ENCODE peak calls at places on chromosome 17, in five cellular contexts. One of them, this sample, is unnamed.

GRCh38 chr17:59427425-59427921 is 96.0 kb downstream of the YPEL2 start:
- DNase-seq in SK-N-SH: no peak
- DNase-seq in K562: no peak
- DNase-seq in GM12878: no peak
- DNase-seq in HepG2: no peak
- DNase-seq in this sample: no peak

GRCh38 chr17:77471984-77472836 is 331.4 kb downstream of the SEC14L1 start:
- DNase-seq in SK-N-SH: peak
- DNase-seq in K562: peak
- DNase-seq in GM12878: no peak
- DNase-seq in HepG2: no peak
- DNase-seq in this sample: peak

GRCh38 chr17:9684955-9685621 is 39.8 kb downstream of the USP43 start:
- DNase-seq in SK-N-SH: no peak
- DNase-seq in K562: no peak
- DNase-seq in GM12878: no peak
- DNase-seq in HepG2: peak
- DNase-seq in this sample: no peak

GRCh38 chr17:63331301-63331700 is 114.8 kb downstream of the CYB561 start:
- DNase-seq in SK-N-SH: no peak
- DNase-seq in K562: no peak
- DNase-seq in GM12878: no peak
- DNase-seq in HepG2: no peak
- DNase-seq in this sample: no peak

GRCh38 chr17:28717578-28718316 is at the start of gene RAB34:
- DNase-seq in SK-N-SH: no peak
- DNase-seq in K562: no peak
- DNase-seq in GM12878: no peak
- DNase-seq in HepG2: no peak
- DNase-seq in this sample: peak

GRCh38 chr17:60305141-60305540 is 86.8 kb downstream of the USP32 start:
- DNase-seq in SK-N-SH: no peak
- DNase-seq in K562: peak
- DNase-seq in GM12878: peak
- DNase-seq in HepG2: peak
- DNase-seq in this sample: no peak

GRCh38 chr17:32536736-32537646 is 50.2 kb downstream of the CDK5R1 start:
- DNase-seq in SK-N-SH: no peak
- DNase-seq in K562: peak
- DNase-seq in GM12878: no peak
- DNase-seq in HepG2: no peak
- DNase-seq in this sample: no peak

GRCh38 chr17:45877467-45877866 is 16.9 kb upstream of the MAPT start:
- DNase-seq in SK-N-SH: no peak
- DNase-seq in K562: no peak
- DNase-seq in GM12878: no peak
- DNase-seq in HepG2: no peak
- DNase-seq in this sample: no peak

GRCh38 chr17:39200957-39201510 is 951 bp downstream of the RPL19 start:
- DNase-seq in SK-N-SH: no peak
- DNase-seq in K562: peak
- DNase-seq in GM12878: no peak
- DNase-seq in HepG2: no peak
- DNase-seq in this sample: no peak

GRCh38 chr17:42759982-42760651 is 910 bp upstream of the RAMP2 start:
- DNase-seq in SK-N-SH: no peak
- DNase-seq in K562: no peak
- DNase-seq in GM12878: no peak
- DNase-seq in HepG2: no peak
- DNase-seq in this sample: no peak

GRCh38 chr17:63701477-63702222 is 1.7 kb upstream of the LIMD2 start:
- DNase-seq in SK-N-SH: no peak
- DNase-seq in K562: peak
- DNase-seq in GM12878: no peak
- DNase-seq in HepG2: no peak
- DNase-seq in this sample: no peak

GRCh38 chr17:58822148-58823050 is 66.7 kb downstream of the PPM1E start:
- DNase-seq in SK-N-SH: peak
- DNase-seq in K562: no peak
- DNase-seq in GM12878: no peak
- DNase-seq in HepG2: no peak
- DNase-seq in this sample: no peak

GRCh38 chr17:47924785-47925676 is 16.3 kb upstream of the PNPO start:
- DNase-seq in SK-N-SH: no peak
- DNase-seq in K562: no peak
- DNase-seq in GM12878: no peak
- DNase-seq in HepG2: no peak
- DNase-seq in this sample: no peak

GRCh38 chr17:44781553-44782348 is 23.0 kb downstream of the ADAM11 start:
- DNase-seq in SK-N-SH: peak
- DNase-seq in K562: no peak
- DNase-seq in GM12878: no peak
- DNase-seq in HepG2: no peak
- DNase-seq in this sample: no peak

GRCh38 chr17:82893779-82894178 is 54.0 kb upstream of the ZNF750 start:
- DNase-seq in SK-N-SH: no peak
- DNase-seq in K562: no peak
- DNase-seq in GM12878: no peak
- DNase-seq in HepG2: no peak
- DNase-seq in this sample: no peak

GRCh38 chr17:53792451-53792850 is 30.3 kb upstream of the KIF2B start:
- DNase-seq in SK-N-SH: no peak
- DNase-seq in K562: no peak
- DNase-seq in GM12878: no peak
- DNase-seq in HepG2: no peak
- DNase-seq in this sample: no peak

GRCh38 chr17:3039748-3040147 is 23.7 kb downstream of the OR1D5 start:
- DNase-seq in SK-N-SH: no peak
- DNase-seq in K562: no peak
- DNase-seq in GM12878: no peak
- DNase-seq in HepG2: no peak
- DNase-seq in this sample: no peak

GRCh38 chr17:69654981-69655581 is 240.6 kb downstream of the MAP2K6 start:
- DNase-seq in SK-N-SH: no peak
- DNase-seq in K562: no peak
- DNase-seq in GM12878: no peak
- DNase-seq in HepG2: no peak
- DNase-seq in this sample: peak

GRCh38 chr17:73156887-73157870 is 7.6 kb upstream of the SSTR2 start:
- DNase-seq in SK-N-SH: peak
- DNase-seq in K562: no peak
- DNase-seq in GM12878: peak
- DNase-seq in HepG2: no peak
- DNase-seq in this sample: no peak

GRCh38 chr17:43701318-43701743 is 39.6 kb upstream of the MEOX1 start:
- DNase-seq in SK-N-SH: no peak
- DNase-seq in K562: no peak
- DNase-seq in GM12878: peak
- DNase-seq in HepG2: no peak
- DNase-seq in this sample: no peak

GRCh38 chr17:39094607-39095308 is 56.7 kb downstream of the PLXDC1 start:
- DNase-seq in SK-N-SH: no peak
- DNase-seq in K562: no peak
- DNase-seq in GM12878: no peak
- DNase-seq in HepG2: no peak
- DNase-seq in this sample: no peak

GRCh38 chr17:27323538-27324212 is 29.8 kb downstream of the WSB1 start:
- DNase-seq in SK-N-SH: no peak
- DNase-seq in K562: peak
- DNase-seq in GM12878: no peak
- DNase-seq in HepG2: peak
- DNase-seq in this sample: no peak

GRCh38 chr17:13415877-13416416 is 185.8 kb downstream of the HS3ST3A1 start:
- DNase-seq in SK-N-SH: peak
- DNase-seq in K562: peak
- DNase-seq in GM12878: no peak
- DNase-seq in HepG2: peak
- DNase-seq in this sample: peak

GRCh38 chr17:32933881-32934280 is 5.9 kb downstream of the TMEM98 start:
- DNase-seq in SK-N-SH: no peak
- DNase-seq in K562: no peak
- DNase-seq in GM12878: no peak
- DNase-seq in HepG2: no peak
- DNase-seq in this sample: no peak

GRCh38 chr17:2247005-2247404 is 56.6 kb downstream of the SMG6 start:
- DNase-seq in SK-N-SH: no peak
- DNase-seq in K562: no peak
- DNase-seq in GM12878: no peak
- DNase-seq in HepG2: no peak
- DNase-seq in this sample: no peak

GRCh38 chr17:8935194-8935593 is 30.3 kb downstream of the PIK3R5 start:
- DNase-seq in SK-N-SH: no peak
- DNase-seq in K562: no peak
- DNase-seq in GM12878: no peak
- DNase-seq in HepG2: no peak
- DNase-seq in this sample: no peak

GRCh38 chr17:29628619-29629018 is 5.9 kb upstream of the CORO6 start:
- DNase-seq in SK-N-SH: no peak
- DNase-seq in K562: no peak
- DNase-seq in GM12878: no peak
- DNase-seq in HepG2: no peak
- DNase-seq in this sample: no peak

GRCh38 chr17:63113167-63113566 is 147.1 kb downstream of the TANC2 start:
- DNase-seq in SK-N-SH: no peak
- DNase-seq in K562: peak
- DNase-seq in GM12878: no peak
- DNase-seq in HepG2: peak
- DNase-seq in this sample: no peak

GRCh38 chr17:31467502-31468256 is 76.2 kb downstream of the RAB11FIP4 start:
- DNase-seq in SK-N-SH: peak
- DNase-seq in K562: no peak
- DNase-seq in GM12878: no peak
- DNase-seq in HepG2: peak
- DNase-seq in this sample: no peak

GRCh38 chr17:30831257-30831656 is 509 bp upstream of the ATAD5 start:
- DNase-seq in SK-N-SH: peak
- DNase-seq in K562: peak
- DNase-seq in GM12878: no peak
- DNase-seq in HepG2: no peak
- DNase-seq in this sample: peak

GRCh38 chr17:81329927-81330883 is 35.1 kb upstream of the SLC38A10 start:
- DNase-seq in SK-N-SH: no peak
- DNase-seq in K562: no peak
- DNase-seq in GM12878: no peak
- DNase-seq in HepG2: peak
- DNase-seq in this sample: peak

GRCh38 chr17:81328489-81328888 is 33.4 kb upstream of the SLC38A10 start:
- DNase-seq in SK-N-SH: no peak
- DNase-seq in K562: no peak
- DNase-seq in GM12878: no peak
- DNase-seq in HepG2: no peak
- DNase-seq in this sample: no peak

GRCh38 chr17:81329279-81329926 is 34.3 kb upstream of the SLC38A10 start:
- DNase-seq in SK-N-SH: peak
- DNase-seq in K562: peak
- DNase-seq in GM12878: no peak
- DNase-seq in HepG2: peak
- DNase-seq in this sample: peak

GRCh38 chr17:81330884-81331245 is 35.8 kb upstream of the SLC38A10 start:
- DNase-seq in SK-N-SH: no peak
- DNase-seq in K562: no peak
- DNase-seq in GM12878: no peak
- DNase-seq in HepG2: no peak
- DNase-seq in this sample: no peak

DNA sequence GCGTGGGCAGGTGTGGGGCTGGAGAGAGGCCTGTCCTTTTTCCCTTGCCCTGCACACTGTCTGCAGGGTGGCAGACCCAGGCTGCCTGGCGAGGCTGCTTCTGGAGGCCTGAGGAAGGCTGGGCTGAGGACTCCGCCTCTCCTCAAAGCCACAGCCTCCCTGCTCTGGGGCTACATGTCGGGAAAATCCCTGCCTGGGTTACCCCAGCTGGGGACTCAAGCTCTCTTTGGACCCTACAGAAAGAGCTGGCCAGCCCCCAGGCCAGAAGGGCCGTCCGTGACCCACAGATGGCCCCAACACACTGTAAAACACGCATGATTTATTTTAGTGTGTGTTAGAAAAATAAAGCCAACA is 33.8 kb upstream of the SLC38A10 start:
- DNase-seq in SK-N-SH: peak
- DNase-seq in K562: no peak
- DNase-seq in GM12878: no peak
- DNase-seq in HepG2: no peak
- DNase-seq in this sample: no peak
- TF ChIP-seq FOXM1 in SK-N-SH: no peak
- TF ChIP-seq FOXM1 in K562: no peak
- TF ChIP-seq FOXM1 in GM12878: no peak
- TF ChIP-seq FOXM1 in HepG2: no peak
- TF ChIP-seq FOXM1 in this sample: no peak

GRCh38 chr17:40532520-40533253 is 31.3 kb upstream of the TNS4 start:
- DNase-seq in SK-N-SH: no peak
- DNase-seq in K562: no peak
- DNase-seq in GM12878: no peak
- DNase-seq in HepG2: no peak
- DNase-seq in this sample: no peak
- TF ChIP-seq FOXM1 in SK-N-SH: no peak
- TF ChIP-seq FOXM1 in K562: no peak
- TF ChIP-seq FOXM1 in GM12878: no peak
- TF ChIP-seq FOXM1 in HepG2: no peak
- TF ChIP-seq FOXM1 in this sample: no peak

DNA sequence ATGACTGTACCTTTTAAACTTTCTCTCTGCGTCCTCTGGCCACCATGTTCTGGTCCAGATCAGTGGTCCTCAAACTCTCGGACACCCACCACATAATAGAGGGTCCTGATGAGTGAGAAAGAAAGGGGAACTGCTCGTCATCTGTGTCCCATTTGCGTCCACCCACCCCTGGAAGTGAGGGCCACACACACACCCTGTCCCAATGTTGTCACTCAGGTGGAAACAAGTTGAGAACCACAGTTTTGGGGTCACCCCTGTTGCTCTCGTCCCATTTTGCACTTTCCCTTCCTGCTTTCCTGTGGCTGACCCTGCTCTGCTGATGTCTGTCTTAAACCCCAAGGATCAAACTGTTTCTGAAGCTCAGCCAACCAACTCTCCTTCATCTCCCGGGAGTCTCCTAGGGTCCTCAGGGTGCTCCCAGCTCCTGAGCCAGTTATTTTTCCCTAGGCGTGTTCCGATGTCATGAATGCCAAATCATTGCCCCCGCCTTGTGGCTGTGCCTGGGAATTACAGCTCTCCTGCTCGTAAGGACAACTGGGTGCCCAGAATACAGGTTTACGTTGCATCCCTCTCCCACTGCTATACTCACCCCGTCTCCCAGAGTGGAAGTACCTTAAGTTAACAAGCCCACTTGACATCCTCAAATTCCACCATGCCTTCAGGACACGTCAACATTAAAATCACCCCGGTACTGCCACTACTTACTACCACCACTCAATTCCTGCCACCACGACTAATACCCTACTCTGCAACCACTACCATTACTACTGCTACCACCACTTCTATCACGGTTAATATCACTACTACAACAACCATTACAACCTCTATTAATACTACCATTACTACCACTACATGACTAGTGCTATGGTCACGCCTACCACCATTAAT is 26.0 kb upstream of the HNF1B start:
- DNase-seq in SK-N-SH: peak
- DNase-seq in K562: peak
- DNase-seq in GM12878: no peak
- DNase-seq in HepG2: peak
- DNase-seq in this sample: peak
- TF ChIP-seq FOXM1 in SK-N-SH: no peak
- TF ChIP-seq FOXM1 in K562: no peak
- TF ChIP-seq FOXM1 in GM12878: no peak
- TF ChIP-seq FOXM1 in HepG2: no peak
- TF ChIP-seq FOXM1 in this sample: no peak

GRCh38 chr17:885971-886571 is 93.5 kb downstream of the NXN start:
- DNase-seq in SK-N-SH: no peak
- DNase-seq in K562: no peak
- DNase-seq in GM12878: no peak
- DNase-seq in HepG2: no peak
- DNase-seq in this sample: no peak
- TF ChIP-seq FOXM1 in SK-N-SH: no peak
- TF ChIP-seq FOXM1 in K562: no peak
- TF ChIP-seq FOXM1 in GM12878: no peak
- TF ChIP-seq FOXM1 in HepG2: no peak
- TF ChIP-seq FOXM1 in this sample: no peak